ENCODE peak calls at places on chromosomes 7 and 10, in five cellular contexts. H, L, C, Q and E are unnamed samples.

GRCh38 chr10:71726673-71727428 is 7.3 kb upstream of the C10orf105 start:
- DNase-seq in L (no peak), H (no peak), Q (no peak), C (peak), E (no peak)

GRCh38 chr7:111076205-111076604 is 14.7 kb upstream of the LRRN3 start:
- DNase-seq in Q (peak), L (no peak), H (no peak), C (peak), E (no peak)

GRCh38 chr10:124670849-124671248 is 73.3 kb downstream of the FAM53B start:
- DNase-seq in L (no peak), C (no peak), H (no peak), Q (no peak), E (no peak)

GRCh38 chr7:17546206-17546998 is 247.9 kb downstream of the AHR start:
- DNase-seq in H (no peak), Q (peak), L (no peak), C (no peak), E (no peak)

GRCh38 chr7:151470656-151471180 is 30.8 kb upstream of the CRYGN start:
- DNase-seq in Q (no peak), L (no peak), C (no peak), H (no peak), E (no peak)

GRCh38 chr7:104207348-104207730 is 474 bp downstream of the ORC5 start:
- DNase-seq in C (no peak), H (no peak), Q (no peak), L (no peak), E (no peak)

GRCh38 chr10:62049815-62050626 is 148.5 kb downstream of the ARID5B start:
- DNase-seq in L (no peak), Q (no peak), H (no peak), C (no peak), E (no peak)

GRCh38 chr10:14010083-14010551 is 320.6 kb downstream of the FRMD4A start:
- DNase-seq in Q (peak), C (no peak), L (no peak), H (no peak), E (no peak)

GRCh38 chr7:156578978-156579430 is 61.6 kb upstream of the RNF32 start:
- DNase-seq in L (peak), Q (no peak), H (no peak), C (no peak), E (no peak)